ENCODE peak calls at places on chromosomes 16 and 17, in eight cellular contexts. T is GM23338, X is foreskin fibroblast, B is H1, D is fibroblast of lung, W is transverse colon, Z is foreskin keratinocyte, Y is astrocyte of the cerebellum. H is an unnamed sample.

GRCh38 chr17:19362293-19363113 is at the start of gene B9D1:
- DNase-seq in T (peak; percentile 93), X (peak; percentile 93), B (peak; percentile 73), D (peak; percentile 95), W (peak; percentile 96), Z (peak; percentile 83), Y (peak; percentile 69), H (peak; percentile 84)

GRCh38 chr17:56896968-56897359 is 16.9 kb downstream of the TRIM25 start:
- DNase-seq in T (no peak), X (no peak), B (no peak), D (no peak), W (peak; percentile 62), Z (no peak), Y (no peak), H (no peak)

GRCh38 chr16:2473999-2474876 is 689 bp upstream of the TBC1D24 start:
- DNase-seq in T (peak; percentile 46), X (peak; percentile 53), B (no peak), D (no peak), W (peak; percentile 62), Z (peak; percentile 29), Y (no peak), H (no peak)

GRCh38 chr17:79042421-79043190 is 18.6 kb downstream of the C1QTNF1 start:
- DNase-seq in T (peak; percentile 88), X (no peak), B (no peak), D (peak; percentile 62), W (peak; percentile 86), Z (peak; percentile 44), Y (no peak), H (peak; percentile 86)

GRCh38 chr16:84356591-84357116 is 11.7 kb upstream of the ATP2C2 start:
- DNase-seq in T (no peak), X (no peak), B (no peak), D (no peak), W (peak; percentile 42), Z (no peak), Y (no peak), H (no peak)

GRCh38 chr17:81267390-81268067 is 27.6 kb downstream of the SLC38A10 start:
- DNase-seq in T (no peak), X (no peak), B (no peak), D (no peak), W (no peak), Z (no peak), Y (no peak), H (no peak)

GRCh38 chr17:40629850-40630249 is 17.8 kb downstream of the SMARCE1 start:
- DNase-seq in T (no peak), X (no peak), B (no peak), D (no peak), W (no peak), Z (no peak), Y (no peak), H (no peak)

GRCh38 chr17:43791589-43791988 is 11.4 kb downstream of the CFAP97D1 start:
- DNase-seq in T (peak; percentile 76), X (peak; percentile 37), B (no peak), D (peak; percentile 69), W (no peak), Z (peak; percentile 73), Y (no peak), H (no peak)

GRCh38 chr16:72284042-72284789 is 112.3 kb upstream of the PMFBP1 start:
- DNase-seq in T (no peak), X (no peak), B (no peak), D (no peak), W (no peak), Z (no peak), Y (no peak), H (no peak)

GRCh38 chr17:57940653-57941329 is 14.4 kb downstream of the CUEDC1 start:
- DNase-seq in T (no peak), X (no peak), B (no peak), D (no peak), W (no peak), Z (no peak), Y (no peak), H (no peak)

GRCh38 chr16:67156146-67156844 is 3.4 kb downstream of the TRADD start:
- DNase-seq in T (no peak), X (no peak), B (no peak), D (no peak), W (no peak), Z (no peak), Y (no peak), H (no peak)

GRCh38 chr17:8222380-8222629 is 11.9 kb upstream of the AURKB start:
- DNase-seq in T (no peak), X (no peak), B (peak; percentile 27), D (no peak), W (no peak), Z (no peak), Y (no peak), H (no peak)

GRCh38 chr17:28030386-28030785 is 12.1 kb upstream of the NLK start:
- DNase-seq in T (no peak), X (no peak), B (no peak), D (no peak), W (no peak), Z (no peak), Y (no peak), H (no peak)

GRCh38 chr16:3051009-3051408 is 4.6 kb downstream of the MMP25 start:
- DNase-seq in T (no peak), X (no peak), B (no peak), D (no peak), W (no peak), Z (no peak), Y (no peak), H (no peak)

GRCh38 chr17:59521465-59522126 is 43.8 kb upstream of the DHX40 start:
- DNase-seq in T (peak; percentile 79), X (peak; percentile 22), B (peak; percentile 38), D (peak; percentile 70), W (peak; percentile 75), Z (peak; percentile 22), Y (peak; percentile 13), H (no peak)

GRCh38 chr17:28705728-28706334 is 5.9 kb downstream of the PROCA1 start:
- DNase-seq in T (no peak), X (no peak), B (no peak), D (no peak), W (no peak), Z (no peak), Y (no peak), H (no peak)

GRCh38 chr16:23508589-23509440 is 1.5 kb downstream of the GGA2 start:
- DNase-seq in T (peak; percentile 69), X (no peak), B (no peak), D (peak; percentile 25), W (peak; percentile 34), Z (no peak), Y (no peak), H (no peak)

GRCh38 chr17:17493249-17493985 is 2.8 kb downstream of the RASD1 start:
- DNase-seq in T (peak; percentile 45), X (no peak), B (no peak), D (no peak), W (peak; percentile 59), Z (no peak), Y (no peak), H (no peak)

GRCh38 chr16:27314986-27315332 is 1.2 kb downstream of the IL4R start:
- DNase-seq in T (no peak), X (no peak), B (no peak), D (no peak), W (no peak), Z (no peak), Y (no peak), H (no peak)
- TF ChIP-seq CTCF in T (no peak), X (no peak), B (no peak), D (no peak), W (no peak), Z (no peak), Y (no peak), H (no peak)

DNA sequence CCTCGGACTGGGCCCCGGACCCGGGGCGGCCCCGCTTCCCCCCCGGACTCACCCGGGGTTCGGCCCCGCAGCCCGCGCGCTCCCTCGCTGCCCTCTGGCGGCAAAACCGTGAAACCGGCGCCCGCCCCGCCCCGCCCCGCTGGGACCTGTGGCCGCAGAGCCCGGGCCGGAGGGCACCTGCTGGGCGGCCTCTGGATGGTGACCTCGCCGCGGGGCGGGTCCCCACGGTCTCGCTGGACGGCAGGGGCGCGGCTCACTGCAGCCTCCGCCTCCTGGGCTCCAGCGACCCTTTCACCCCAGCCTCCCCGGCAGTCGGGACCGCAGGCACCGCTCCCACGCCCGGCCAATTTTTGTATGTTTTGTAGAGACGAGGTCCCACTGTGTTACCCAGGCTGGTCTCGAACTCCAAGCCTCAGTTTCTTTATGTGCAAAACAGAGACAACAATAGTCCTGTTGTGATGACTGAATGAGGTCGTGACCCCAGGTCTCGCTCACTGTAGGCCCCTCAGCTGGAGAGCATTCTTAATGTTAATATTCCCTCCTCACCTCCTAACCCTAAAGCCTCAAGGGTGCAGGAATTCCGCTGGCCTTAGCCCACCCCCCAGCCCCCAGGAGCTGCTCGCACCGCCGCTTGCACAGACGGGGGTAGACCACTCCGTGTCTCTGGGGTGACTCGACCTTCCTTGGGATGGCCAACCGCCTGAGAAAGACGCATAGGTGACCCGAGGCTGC is 33.7 kb upstream of the RPH3AL start:
- DNase-seq in T (peak; percentile 80), X (no peak), B (no peak), D (no peak), W (peak; percentile 87), Z (no peak), Y (no peak), H (peak; percentile 51)
- TF ChIP-seq CTCF in T (peak; percentile 16), X (peak; percentile 22), B (peak; percentile 69), D (peak; percentile 16), W (peak; percentile 60), Z (peak; percentile 77), Y (peak; percentile 16), H (peak; percentile 77)

GRCh38 chr16:1380195-1380594 is 28.5 kb downstream of the GNPTG start:
- DNase-seq in T (no peak), X (no peak), B (no peak), D (no peak), W (no peak), Z (no peak), Y (no peak), H (no peak)
- TF ChIP-seq CTCF in T (no peak), X (no peak), B (no peak), D (no peak), W (no peak), Z (no peak), Y (no peak), H (no peak)

GRCh38 chr17:48470388-48471034 is 40.5 kb upstream of the SKAP1 start:
- DNase-seq in T (peak; percentile 55), X (peak; percentile 20), B (no peak), D (peak; percentile 68), W (no peak), Z (peak; percentile 37), Y (no peak), H (no peak)
- TF ChIP-seq CTCF in T (peak; percentile 27), X (no peak), B (no peak), D (no peak), W (no peak), Z (peak; percentile 42), Y (peak; percentile 23), H (no peak)

DNA sequence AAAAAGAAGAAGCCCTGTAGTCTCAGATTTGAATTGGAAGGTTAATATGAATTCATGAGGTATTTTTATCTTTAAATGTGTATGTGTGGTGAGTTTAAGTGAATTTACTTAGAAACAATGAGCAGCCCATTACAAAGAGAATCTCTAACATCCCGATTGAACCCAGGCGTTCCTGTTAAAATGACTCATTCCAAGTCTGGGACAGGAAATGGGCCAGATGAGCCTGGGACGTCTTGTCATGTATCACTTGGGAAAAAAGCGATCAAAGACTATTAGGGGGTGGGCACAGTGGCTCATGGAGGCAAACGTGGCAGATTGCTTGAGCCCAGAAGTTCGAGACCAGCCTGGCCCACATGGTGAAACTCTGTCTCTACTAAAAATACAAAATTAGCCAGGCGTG is 81.6 kb downstream of the SEC14L1 start:
- DNase-seq in T (no peak), X (no peak), B (no peak), D (no peak), W (no peak), Z (no peak), Y (no peak), H (no peak)
- TF ChIP-seq CTCF in T (no peak), X (no peak), B (no peak), D (no peak), W (no peak), Z (no peak), Y (no peak), H (no peak)

H was measured in omental fat pad.